ENCODE peak calls at places on chromosomes 4 and X, in four cellular contexts. One of them, this sample, is unnamed.

GRCh38 chrX:129932792-129933321 is 26.9 kb downstream of the UTP14A start:
- DNase-seq in T-helper 2 cell: no peak
- DNase-seq in GM23338: peak; percentile 32
- DNase-seq in NCI-H1092: no peak
- DNase-seq in this sample: no peak

GRCh38 chrX:138748480-138748879 is 37.0 kb upstream of the FGF13 start:
- DNase-seq in T-helper 2 cell: no peak
- DNase-seq in GM23338: peak; percentile 44
- DNase-seq in NCI-H1092: no peak
- DNase-seq in this sample: no peak

GRCh38 chr4:154049457-154050181 is 260.7 kb upstream of the SFRP2 start:
- DNase-seq in GM23338: peak; percentile 73
- DNase-seq in T-helper 2 cell: no peak
- DNase-seq in NCI-H1092: no peak
- DNase-seq in this sample: peak; percentile 76

GRCh38 chrX:13087322-13088154 is 43.1 kb upstream of the FAM9C start:
- DNase-seq in T-helper 2 cell: no peak
- DNase-seq in GM23338: no peak
- DNase-seq in NCI-H1092: no peak
- DNase-seq in this sample: no peak

GRCh38 chr4:78542373-78542772 is 9.2 kb upstream of the ANXA3 start:
- DNase-seq in T-helper 2 cell: no peak
- DNase-seq in GM23338: no peak
- DNase-seq in NCI-H1092: no peak
- DNase-seq in this sample: no peak

GRCh38 chr4:77220841-77221613 is 64.0 kb downstream of the CCNG2 start:
- DNase-seq in NCI-H1092: no peak
- DNase-seq in T-helper 2 cell: no peak
- DNase-seq in GM23338: no peak
- DNase-seq in this sample: no peak

GRCh38 chr4:77481856-77482255 is 123.8 kb upstream of the CXCL13 start:
- DNase-seq in T-helper 2 cell: no peak
- DNase-seq in GM23338: no peak
- DNase-seq in NCI-H1092: no peak
- DNase-seq in this sample: no peak

GRCh38 chr4:165928601-165929000 is 55.6 kb downstream of the TLL1 start:
- DNase-seq in NCI-H1092: no peak
- DNase-seq in GM23338: no peak
- DNase-seq in T-helper 2 cell: no peak
- DNase-seq in this sample: no peak

GRCh38 chr4:32136081-32136787 is 1416.1 kb downstream of the PCDH7 start:
- DNase-seq in NCI-H1092: no peak
- DNase-seq in GM23338: peak; percentile 21
- DNase-seq in T-helper 2 cell: no peak
- DNase-seq in this sample: no peak

GRCh38 chrX:115952417-115953092 is 218.0 kb upstream of the AGTR2 start:
- DNase-seq in NCI-H1092: no peak
- DNase-seq in T-helper 2 cell: no peak
- DNase-seq in GM23338: peak; percentile 28
- DNase-seq in this sample: no peak

GRCh38 chr4:151659631-151660030 is 101.2 kb downstream of the GATB start:
- DNase-seq in NCI-H1092: no peak
- DNase-seq in GM23338: no peak
- DNase-seq in T-helper 2 cell: no peak
- DNase-seq in this sample: no peak

GRCh38 chr4:95531141-95531540 is 17.6 kb downstream of the UNC5C start:
- DNase-seq in GM23338: no peak
- DNase-seq in T-helper 2 cell: no peak
- DNase-seq in NCI-H1092: no peak
- DNase-seq in this sample: peak; percentile 29

GRCh38 chrX:104929324-104929723 is 291.2 kb downstream of the TEX13A start:
- DNase-seq in NCI-H1092: no peak
- DNase-seq in GM23338: no peak
- DNase-seq in T-helper 2 cell: no peak
- DNase-seq in this sample: no peak

GRCh38 chr4:117447925-117448324 is 362.5 kb upstream of the TRAM1L1 start:
- DNase-seq in T-helper 2 cell: no peak
- DNase-seq in GM23338: peak; percentile 69
- DNase-seq in NCI-H1092: no peak
- DNase-seq in this sample: peak; percentile 6

GRCh38 chr4:53709693-53710092 is 118.4 kb upstream of the LNX1 start:
- DNase-seq in T-helper 2 cell: no peak
- DNase-seq in NCI-H1092: no peak
- DNase-seq in GM23338: peak; percentile 6
- DNase-seq in this sample: no peak

GRCh38 chr4:86367577-86367976 is 7.7 kb upstream of the MAPK10 start:
- DNase-seq in T-helper 2 cell: no peak
- DNase-seq in GM23338: no peak
- DNase-seq in NCI-H1092: no peak
- DNase-seq in this sample: no peak

GRCh38 chr4:119834901-119835300 is 206.3 kb upstream of the PDE5A start:
- DNase-seq in GM23338: no peak
- DNase-seq in T-helper 2 cell: no peak
- DNase-seq in NCI-H1092: no peak
- DNase-seq in this sample: no peak

GRCh38 chrX:38929966-38930421 is 128.7 kb downstream of the MID1IP1 start:
- DNase-seq in T-helper 2 cell: no peak
- DNase-seq in NCI-H1092: no peak
- DNase-seq in GM23338: no peak
- DNase-seq in this sample: no peak

GRCh38 chr4:164337219-164337944 is 416.5 kb upstream of the SMIM31 start:
- DNase-seq in GM23338: peak; percentile 4
- DNase-seq in NCI-H1092: no peak
- DNase-seq in T-helper 2 cell: no peak
- DNase-seq in this sample: peak; percentile 12

GRCh38 chr4:70895405-70895804 is 6.8 kb upstream of the MOB1B start:
- DNase-seq in NCI-H1092: no peak
- DNase-seq in T-helper 2 cell: no peak
- DNase-seq in GM23338: no peak
- DNase-seq in this sample: no peak

GRCh38 chr4:41882622-41883347 is 52.4 kb upstream of the TMEM33 start:
- DNase-seq in GM23338: peak; percentile 57
- DNase-seq in NCI-H1092: peak; percentile 10
- DNase-seq in T-helper 2 cell: no peak
- DNase-seq in this sample: peak; percentile 93

GRCh38 chrX:14015294-14015693 is 14.4 kb downstream of the GEMIN8 start:
- DNase-seq in NCI-H1092: no peak
- DNase-seq in GM23338: no peak
- DNase-seq in T-helper 2 cell: no peak
- DNase-seq in this sample: no peak

GRCh38 chrX:71292669-71293379 is 8.7 kb upstream of the ITGB1BP2 start:
- DNase-seq in GM23338: no peak
- DNase-seq in T-helper 2 cell: no peak
- DNase-seq in NCI-H1092: no peak
- DNase-seq in this sample: no peak

GRCh38 chrX:100263650-100264049 is 146.4 kb downstream of the PCDH19 start:
- DNase-seq in NCI-H1092: no peak
- DNase-seq in T-helper 2 cell: no peak
- DNase-seq in GM23338: no peak
- DNase-seq in this sample: no peak

GRCh38 chr4:139692300-139693012 is 26.8 kb downstream of the MGST2 start:
- DNase-seq in GM23338: peak; percentile 29
- DNase-seq in NCI-H1092: no peak
- DNase-seq in T-helper 2 cell: no peak
- DNase-seq in this sample: no peak

GRCh38 chr4:145501051-145501660 is 19.5 kb downstream of the SMAD1 start:
- DNase-seq in GM23338: no peak
- DNase-seq in NCI-H1092: no peak
- DNase-seq in T-helper 2 cell: no peak
- DNase-seq in this sample: no peak

This sample was measured in iPS-NIHi11.